ENCODE peak calls at places on chromosomes 7 and 10, in six cellular contexts. N, D, G, E, W and S are unnamed samples.

GRCh38 chr7:47088329-47089067 is 493.4 kb downstream of the TNS3 start:
- DNase-seq in G (peak), N (peak), D (peak), E (peak), W (no peak), S (peak)

GRCh38 chr7:143042821-143043271 is 9.3 kb upstream of the OR6V1 start:
- DNase-seq in E (no peak), N (no peak), G (no peak), D (no peak), W (no peak), S (no peak)

GRCh38 chr7:132161976-132162375 is 414.3 kb downstream of the PLXNA4 start:
- DNase-seq in N (no peak), E (no peak), G (no peak), D (no peak), W (no peak), S (no peak)

GRCh38 chr7:69162931-69163330 is 435.3 kb upstream of the AUTS2 start:
- DNase-seq in W (no peak), G (no peak), E (no peak), N (no peak), D (no peak), S (no peak)

GRCh38 chr7:129438839-129439640 is 4.8 kb downstream of the STRIP2 start:
- DNase-seq in W (no peak), G (no peak), D (peak), N (peak), E (no peak), S (no peak)

GRCh38 chr7:137936509-137937201 is 65.2 kb downstream of the CREB3L2 start:
- DNase-seq in E (no peak), N (no peak), G (no peak), D (no peak), W (no peak), S (no peak)

GRCh38 chr10:1411451-1411850 is 325.9 kb downstream of the ADARB2 start:
- DNase-seq in E (no peak), W (peak), N (no peak), D (no peak), G (no peak), S (no peak)

GRCh38 chr7:119900996-119901395 is 372.0 kb upstream of the KCND2 start:
- DNase-seq in G (no peak), D (no peak), W (no peak), E (no peak), N (no peak), S (no peak)

GRCh38 chr10:129552119-129552518 is 85.1 kb downstream of the MGMT start:
- DNase-seq in D (no peak), G (no peak), N (no peak), W (no peak), E (no peak), S (no peak)

GRCh38 chr7:44046321-44047061 is 2.0 kb downstream of the DBNL start:
- DNase-seq in G (no peak), D (no peak), W (peak), N (no peak), E (no peak), S (no peak)

GRCh38 chr7:35848728-35849127 is 47.9 kb downstream of the SEPTIN7 start:
- DNase-seq in W (no peak), E (no peak), G (no peak), D (no peak), N (no peak), S (no peak)

GRCh38 chr7:2643386-2644229 is 11.8 kb downstream of the TTYH3 start:
- DNase-seq in N (no peak), G (no peak), D (no peak), W (no peak), E (peak), S (no peak)

GRCh38 chr7:114345494-114345893 is 69.1 kb upstream of the FOXP2 start:
- DNase-seq in G (no peak), N (no peak), D (no peak), W (no peak), E (no peak), S (no peak)

GRCh38 chr7:106773228-106773627 is 91.9 kb upstream of the PIK3CG start:
- DNase-seq in E (no peak), G (no peak), N (peak), W (no peak), D (peak), S (no peak)

GRCh38 chr10:58237014-58237830 is 30.5 kb downstream of the IPMK start:
- DNase-seq in E (no peak), G (no peak), N (peak), D (peak), W (no peak), S (no peak)

GRCh38 chr10:91925022-91925320 is 1.4 kb downstream of the BTAF1 start:
- DNase-seq in D (no peak), G (no peak), W (no peak), E (no peak), N (no peak), S (no peak)

GRCh38 chr7:3027455-3027854 is 16.2 kb downstream of the CARD11 start:
- DNase-seq in G (no peak), N (no peak), D (no peak), E (no peak), W (no peak), S (no peak)

GRCh38 chr7:114660007-114660406 is 245.4 kb downstream of the FOXP2 start:
- DNase-seq in D (no peak), W (no peak), E (no peak), G (no peak), N (no peak), S (no peak)

GRCh38 chr10:74167443-74167842 is 16.4 kb downstream of the ADK start:
- DNase-seq in G (no peak), E (no peak), N (no peak), D (no peak), W (no peak), S (no peak)

GRCh38 chr10:2772135-2772534 is 295.2 kb upstream of the PFKP start:
- DNase-seq in D (no peak), E (no peak), W (no peak), G (no peak), N (no peak), S (no peak)

GRCh38 chr7:143514995-143515735 is 37.5 kb downstream of the TAS2R41 start:
- DNase-seq in W (no peak), E (peak), N (no peak), G (no peak), D (no peak), S (no peak)

GRCh38 chr7:46169384-46169755 is 248.3 kb upstream of the IGFBP3 start:
- DNase-seq in W (no peak), G (no peak), E (no peak), D (no peak), N (no peak), S (no peak)

GRCh38 chr7:84701524-84702306 is 485.1 kb downstream of the SEMA3D start:
- DNase-seq in N (peak), W (no peak), E (no peak), D (peak), G (peak), S (no peak)

GRCh38 chr7:36118344-36118743 is 34.7 kb upstream of the EEPD1 start:
- DNase-seq in W (no peak), D (no peak), N (no peak), E (no peak), G (no peak), S (no peak)

GRCh38 chr7:5223646-5224340 is 33.8 kb downstream of the WIPI2 start:
- DNase-seq in W (peak), D (no peak), E (no peak), G (no peak), N (no peak), S (no peak)

GRCh38 chr7:50404392-50404791 is 45.8 kb downstream of the FIGNL1 start:
- DNase-seq in W (no peak), G (no peak), E (no peak), N (no peak), D (peak), S (no peak)

GRCh38 chr10:26488344-26488743 is 50.2 kb downstream of the APBB1IP start:
- DNase-seq in D (peak), W (no peak), N (no peak), E (no peak), G (no peak), S (no peak)

GRCh38 chr7:100430450-100431285 is 1.0 kb downstream of the MEPCE start:
- DNase-seq in N (no peak), W (peak), D (no peak), E (no peak), G (peak), S (no peak)

GRCh38 chr7:131533566-131534561 is 22.6 kb downstream of the PODXL start:
- DNase-seq in G (no peak), W (peak), N (no peak), D (no peak), E (peak), S (no peak)

GRCh38 chr10:120538091-120538490 is 81.1 kb downstream of the PLPP4 start:
- DNase-seq in N (no peak), E (no peak), D (no peak), G (no peak), W (no peak), S (no peak)

GRCh38 chr10:132540456-132540855 is 2.9 kb downstream of the INPP5A start:
- DNase-seq in E (peak), N (no peak), D (no peak), G (peak), W (peak), S (no peak)
- H3K4me3 ChIP-seq in E (peak), N (no peak), D (no peak), G (no peak), W (no peak), S (no peak)

GRCh38 chr7:73811760-73812168 is 19.0 kb upstream of the CLDN4 start:
- DNase-seq in N (no peak), D (peak), E (peak), W (peak), G (peak), S (peak)
- TF ChIP-seq CTCF in N (peak), D (peak), E (peak), W (peak), G (peak), S (peak)

GRCh38 chr10:96482815-96483588 is 30.7 kb downstream of the TLL2 start:
- DNase-seq in E (no peak), W (no peak), D (no peak), G (no peak), N (no peak), S (no peak)
- TF ChIP-seq POLR2A in E (no peak), W (no peak), D (no peak), G (no peak), N (no peak), S (no peak)

GRCh38 chr10:90917231-90917967 is 3.5 kb downstream of the ANKRD1 start:
- DNase-seq in D (no peak), W (no peak), G (no peak), E (no peak), N (no peak), S (no peak)
- H3K4me3 ChIP-seq in D (no peak), W (no peak), G (no peak), E (peak), N (no peak), S (no peak)

DNA sequence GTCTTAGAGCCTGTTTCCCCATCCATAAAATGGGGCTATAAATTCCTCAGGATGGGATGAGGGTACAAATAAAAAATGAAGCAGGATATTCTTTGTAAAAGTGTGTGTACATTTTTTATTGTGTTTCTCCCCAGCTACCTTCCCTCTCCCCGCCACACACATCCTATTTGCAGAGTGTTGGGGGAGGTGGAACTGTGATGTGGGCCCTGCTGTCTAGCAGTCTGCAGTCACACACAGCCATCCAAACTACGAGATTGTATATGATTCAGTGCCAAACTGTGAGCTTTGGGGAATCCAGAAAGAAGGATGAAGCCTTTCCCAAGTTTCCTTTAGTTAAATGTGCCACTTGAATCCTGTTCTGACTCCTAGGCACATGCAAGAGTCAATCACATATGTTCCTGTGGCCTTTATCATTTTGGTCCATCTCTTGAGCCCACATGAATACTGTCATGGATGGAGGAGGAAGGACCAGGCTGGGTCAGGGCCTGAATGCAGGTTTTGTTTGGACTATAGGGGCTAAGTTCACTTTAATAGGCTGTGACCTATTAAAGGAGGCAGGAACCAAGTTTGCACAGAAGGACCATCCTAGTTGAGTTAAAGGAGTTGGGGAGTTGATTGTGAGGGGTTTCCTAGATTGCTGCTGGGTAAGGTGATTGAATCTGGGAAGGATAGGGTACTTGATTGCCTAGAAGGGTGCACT is 1.1 kb upstream of the SEMA4G start:
- DNase-seq in N (no peak), W (no peak), E (no peak), G (no peak), D (no peak), S (no peak)
- TF ChIP-seq CTCF in N (no peak), W (no peak), E (no peak), G (no peak), D (no peak), S (no peak)

DNA sequence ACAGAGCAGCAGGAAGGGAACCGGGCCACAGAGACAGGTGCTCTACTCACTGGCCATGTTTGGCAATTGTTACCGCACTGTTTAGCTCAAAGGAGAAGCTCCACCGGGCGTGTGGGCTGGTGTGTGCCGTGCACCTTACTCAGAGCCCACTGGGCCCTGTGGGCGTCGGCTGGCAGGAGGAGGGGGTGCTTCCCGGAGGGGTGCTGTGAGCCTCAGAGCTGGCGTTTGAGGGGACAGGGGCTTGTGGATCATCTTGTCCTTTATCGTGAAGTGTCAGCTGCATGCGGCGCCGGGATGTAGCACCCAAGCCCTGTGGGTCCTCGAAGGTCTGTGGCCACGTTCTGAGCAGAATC is 205.8 kb downstream of the DNAJB6 start:
- DNase-seq in W (no peak), E (no peak), N (no peak), D (no peak), G (no peak), S (no peak)
- TF ChIP-seq POLR2A in W (no peak), E (no peak), N (no peak), D (no peak), G (no peak), S (no peak)

DNA sequence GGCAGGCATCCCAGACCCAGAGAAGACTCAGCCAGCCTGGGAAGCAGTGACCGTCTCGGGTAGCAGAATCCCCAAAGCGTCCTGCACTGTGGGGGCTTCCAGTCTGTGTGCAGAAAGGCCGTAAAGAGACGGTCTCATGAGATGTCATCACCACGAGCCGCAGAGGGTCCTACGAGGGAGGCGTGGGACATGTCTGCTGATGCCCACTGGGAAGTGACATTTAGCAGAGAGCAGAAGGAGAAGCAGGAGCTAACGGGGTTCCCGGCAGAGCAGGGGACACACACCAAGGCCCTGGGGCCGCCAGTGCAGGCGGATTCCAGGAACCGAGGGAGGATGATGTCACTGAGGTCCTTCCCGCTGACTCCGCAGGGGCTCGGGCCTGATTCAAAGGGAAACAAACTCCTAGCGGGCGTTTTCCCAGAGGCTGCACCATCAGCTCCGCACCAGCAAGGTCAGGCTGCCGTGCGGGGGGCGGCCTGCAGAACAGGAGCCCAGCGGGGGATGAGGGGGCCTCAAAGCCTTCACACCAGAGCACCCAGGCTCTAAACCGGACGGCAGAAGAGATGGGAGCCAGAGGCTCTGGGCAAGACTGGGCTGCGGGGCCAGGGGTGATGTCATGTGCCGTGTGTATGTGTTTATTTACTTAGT is 85.4 kb upstream of the PDGFA start:
- DNase-seq in D (no peak), N (no peak), W (peak), E (peak), G (no peak), S (no peak)
- H3K4me3 ChIP-seq in D (no peak), N (no peak), W (no peak), E (peak), G (no peak), S (no peak)

DNA sequence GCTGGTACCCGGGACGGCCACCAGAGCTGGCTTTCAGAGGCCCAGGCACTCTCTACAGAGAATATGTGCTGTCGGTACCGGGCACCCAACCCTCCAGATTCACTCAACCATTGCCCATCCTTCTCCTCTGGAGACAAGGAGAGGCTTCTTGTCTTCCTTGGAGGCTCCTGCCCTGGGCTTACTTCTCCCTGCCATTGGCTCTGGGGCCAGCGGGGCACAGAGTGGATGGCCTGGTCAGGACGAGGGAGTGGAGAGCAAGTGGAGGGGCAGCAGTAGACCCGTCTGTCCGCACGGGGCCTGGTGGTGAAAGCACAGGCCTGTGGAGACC is 64.0 kb downstream of the HIPK2 start:
- DNase-seq in D (no peak), G (no peak), W (no peak), E (no peak), N (no peak), S (no peak)
- TF ChIP-seq CTCF in D (no peak), G (no peak), W (no peak), E (no peak), N (no peak), S (no peak)